ENCODE peak calls at places on chromosomes 11 and 22, in eight cellular contexts. H is fibroblast of the aortic adventitia; L is CD8-positive, alpha-beta T cell; M is cardiac muscle cell; U is psoas muscle; W is CD8-positive, alpha-beta memory T cell; T is epithelial cell of esophagus; Y is tibial nerve. F is an unnamed sample.

GRCh38 chr11:47099213-47099917 is 77.3 kb downstream of the ARFGAP2 start:
- DNase-seq in W (no peak), U (no peak), M (no peak), T (no peak), L (no peak), H (peak; percentile 45), Y (no peak), F (no peak)

GRCh38 chr11:94665116-94665659 is 98.0 kb downstream of the PIWIL4 start:
- DNase-seq in H (no peak), W (no peak), T (no peak), U (no peak), M (no peak), L (no peak), Y (no peak), F (no peak)

GRCh38 chr11:118623291-118623655 is 15.9 kb downstream of the PHLDB1 start:
- DNase-seq in Y (no peak), M (peak; percentile 49), H (peak; percentile 53), W (no peak), L (no peak), T (peak; percentile 95), U (no peak), F (no peak)

GRCh38 chr22:32591620-32592019 is 117.0 kb downstream of the FBXO7 start:
- DNase-seq in T (no peak), U (no peak), W (no peak), Y (no peak), H (peak; percentile 75), L (no peak), M (no peak), F (no peak)

GRCh38 chr11:119416606-119417580 is 6.1 kb downstream of the THY1 start:
- DNase-seq in L (no peak), M (no peak), W (no peak), H (peak; percentile 75), U (no peak), Y (no peak), T (peak; percentile 27), F (no peak)

GRCh38 chr11:134140961-134141490 is 72.2 kb downstream of the JAM3 start:
- DNase-seq in M (no peak), H (no peak), Y (no peak), U (no peak), L (no peak), T (no peak), W (no peak), F (no peak)

GRCh38 chr22:39920134-39920743 is 19.4 kb downstream of the GRAP2 start:
- DNase-seq in U (no peak), H (no peak), Y (no peak), T (no peak), M (no peak), W (no peak), L (peak; percentile 64), F (no peak)

GRCh38 chr22:37996079-37996478 is 11.7 kb upstream of the SOX10 start:
- DNase-seq in Y (no peak), H (no peak), W (no peak), T (no peak), M (no peak), L (no peak), U (no peak), F (no peak)

GRCh38 chr22:20576445-20576816 is 69.0 kb downstream of the MED15 start:
- DNase-seq in T (no peak), M (no peak), H (no peak), U (peak; percentile 10), Y (no peak), L (no peak), W (no peak), F (no peak)

GRCh38 chr11:35145249-35145648 is 6.3 kb downstream of the CD44 start:
- DNase-seq in H (no peak), U (peak; percentile 25), W (no peak), Y (no peak), T (no peak), M (no peak), L (peak; percentile 39), F (peak; percentile 81)

GRCh38 chr11:77407613-77408012 is 66.3 kb downstream of the PAK1 start:
- DNase-seq in Y (no peak), U (peak; percentile 52), M (peak; percentile 11), H (peak; percentile 87), T (peak; percentile 86), L (no peak), W (no peak), F (no peak)

GRCh38 chr11:12458042-12458441 is 80.7 kb downstream of the PARVA start:
- DNase-seq in L (no peak), H (no peak), Y (no peak), T (no peak), U (no peak), W (no peak), M (no peak), F (no peak)
- H3K4me3 ChIP-seq in L (no peak overlapping the region), H (no peak overlapping the region), Y (no peak overlapping the region), T (no peak overlapping the region), U (no peak overlapping the region), W (no peak overlapping the region), M (no peak overlapping the region), F (no peak overlapping the region)

GRCh38 chr22:24894998-24895397 is 51.5 kb downstream of the LHFPL7 start:
- DNase-seq in U (peak; percentile 67), L (no peak), H (peak; percentile 87), Y (peak; percentile 74), M (peak; percentile 21), T (peak; percentile 75), W (no peak), F (no peak)

GRCh38 chr22:24893341-24894070 is 53.0 kb downstream of the LHFPL7 start:
- DNase-seq in T (no peak), M (no peak), L (no peak), H (no peak), U (no peak), Y (no peak), W (no peak), F (no peak)

DNA sequence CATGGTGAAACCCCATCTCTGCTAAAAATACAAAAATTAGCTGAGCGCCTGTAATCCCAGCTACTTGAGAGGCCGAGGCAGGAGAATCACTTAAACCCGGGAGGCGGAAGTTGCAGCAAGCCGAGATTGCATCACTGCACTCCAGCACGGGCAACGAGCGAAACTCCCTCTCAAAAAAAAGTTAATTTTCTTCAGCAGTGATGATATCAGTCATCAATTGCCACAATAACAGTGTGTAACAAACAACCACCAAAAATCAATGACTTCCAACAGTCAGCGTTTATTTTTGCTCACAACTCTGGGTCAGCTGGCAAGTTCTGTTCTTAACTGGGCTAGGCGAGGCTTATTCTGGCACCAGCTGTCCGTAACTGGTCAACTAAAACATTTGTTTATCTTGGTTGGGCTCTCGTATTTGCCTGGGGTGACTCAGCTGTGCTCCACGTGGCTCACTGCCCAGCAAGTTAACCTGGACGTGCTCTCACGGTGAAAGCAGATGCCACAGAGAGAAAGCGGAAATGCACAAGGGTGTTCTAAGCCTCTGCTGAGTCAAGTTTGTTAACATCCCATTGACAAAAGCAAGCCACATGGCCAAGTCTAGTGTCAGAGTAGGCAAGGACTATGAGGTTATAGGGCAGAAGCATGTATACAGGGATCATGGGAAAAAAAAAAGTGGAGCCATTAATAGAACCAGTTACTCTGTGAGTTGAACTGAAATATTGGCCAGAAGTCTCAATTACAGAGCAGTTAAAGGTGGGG is 52.1 kb downstream of the LHFPL7 start:
- DNase-seq in U (peak; percentile 81), H (peak; percentile 97), M (peak; percentile 17), L (no peak), T (peak; percentile 96), Y (peak; percentile 75), W (no peak), F (no peak)
- H3K4me3 ChIP-seq in U (no peak overlapping the region), H (peak overlapping the region; percentile 10), M (no peak overlapping the region), L (no peak overlapping the region), T (no peak overlapping the region), Y (no peak overlapping the region), W (no peak overlapping the region), F (no peak overlapping the region)

DNA sequence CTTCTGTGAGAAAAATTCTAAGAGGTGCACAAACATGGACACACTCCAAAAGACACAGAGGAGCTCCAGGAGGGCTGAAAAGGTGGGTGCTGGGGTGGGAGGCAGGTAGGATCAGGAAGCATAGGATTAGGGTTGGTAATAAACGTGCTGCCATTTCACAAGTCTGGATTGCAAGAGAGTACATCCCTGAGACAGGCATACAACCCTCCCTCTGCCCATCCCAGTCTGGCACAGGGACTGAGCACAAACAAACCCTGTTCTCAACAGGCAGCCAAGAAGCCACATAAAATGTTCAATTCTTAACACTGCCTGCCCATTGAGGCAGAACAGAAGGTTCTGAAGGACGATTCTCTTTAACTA is 18.5 kb downstream of the SLC35F2 start:
- DNase-seq in U (no peak), M (no peak), T (peak; percentile 65), Y (peak; percentile 45), L (no peak), H (no peak), W (no peak), F (no peak)
- H3K4me3 ChIP-seq in U (no peak overlapping the region), M (no peak overlapping the region), T (peak overlapping the region; percentile 13), Y (no peak overlapping the region), L (no peak overlapping the region), H (no peak overlapping the region), W (no peak overlapping the region), F (peak overlapping the region; percentile 54)

DNA sequence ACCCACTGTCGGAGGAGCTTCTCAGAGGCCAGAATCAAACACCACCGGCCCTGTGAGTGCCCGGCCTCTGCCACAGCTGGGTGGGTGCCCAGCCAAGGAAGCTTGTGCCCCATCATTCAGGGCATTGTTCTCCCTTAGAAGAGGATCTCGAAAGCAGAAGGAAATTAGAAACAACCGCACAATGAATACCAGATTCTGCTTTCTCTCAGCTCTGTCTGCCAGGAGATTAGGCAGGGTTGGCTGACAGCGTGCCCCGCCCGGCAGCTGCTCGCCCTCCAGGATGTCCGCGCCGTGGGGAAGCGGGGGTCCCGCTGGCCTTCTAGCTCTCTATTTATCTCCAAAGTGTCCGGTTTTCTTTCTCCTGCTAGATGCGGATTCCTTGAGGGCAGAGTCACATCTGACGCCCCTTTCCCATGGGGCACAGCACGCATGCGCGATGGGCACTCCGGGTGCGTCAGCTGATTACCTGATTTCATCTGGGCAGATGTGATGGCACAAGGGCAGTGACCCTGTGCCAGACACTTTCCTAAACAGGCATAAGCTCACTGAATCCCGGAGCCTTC is 25.5 kb downstream of the SCGB1A1 start:
- DNase-seq in M (no peak), H (peak; percentile 91), W (no peak), U (peak; percentile 74), L (no peak), T (peak; percentile 23), Y (peak; percentile 61), F (peak; percentile 20)
- H3K4me3 ChIP-seq in M (no peak overlapping the region), H (peak overlapping the region; percentile 47), W (no peak overlapping the region), U (peak overlapping the region; percentile 57), L (peak overlapping the region; percentile 37), T (peak overlapping the region; percentile 31), Y (peak overlapping the region; percentile 42), F (peak overlapping the region; percentile 55)

DNA sequence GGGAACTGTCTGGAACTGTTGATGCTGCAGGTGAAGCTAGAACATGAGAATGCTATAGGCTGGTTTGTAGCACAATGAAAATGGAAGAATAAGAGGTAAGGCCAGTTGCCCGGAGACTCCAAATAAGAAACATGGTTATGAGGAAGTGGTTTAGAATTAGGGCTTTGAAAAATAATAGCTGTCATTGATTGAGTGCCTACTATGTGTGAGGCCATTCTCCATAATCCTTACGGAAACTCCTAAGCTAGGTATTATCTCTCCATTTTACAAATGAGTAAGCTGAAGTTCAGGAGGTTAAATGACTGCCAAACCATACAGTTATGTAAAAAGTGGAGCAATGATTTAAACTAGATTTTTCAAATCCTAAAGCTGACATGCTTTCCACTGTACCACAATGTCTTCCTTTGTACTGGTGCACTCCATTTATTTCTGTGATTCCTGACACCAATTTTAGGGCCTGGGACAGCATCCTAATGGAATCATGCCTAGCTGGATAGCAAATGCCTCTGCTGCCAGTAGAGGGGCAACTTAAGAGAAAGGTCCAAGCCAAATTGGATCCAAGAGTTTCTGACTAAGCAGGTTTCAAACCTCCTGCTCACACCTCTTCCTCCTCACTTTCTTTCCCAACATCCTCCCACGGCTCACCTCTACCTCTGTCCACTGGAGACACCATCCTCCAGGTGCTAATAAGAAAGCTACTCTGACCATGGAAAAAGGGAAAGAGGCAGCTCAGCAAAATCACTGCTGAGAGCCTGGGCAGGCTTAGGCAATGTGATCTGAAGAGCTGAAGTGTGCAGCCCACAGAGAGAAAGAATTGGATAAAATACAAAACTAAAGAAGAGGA is 46.9 kb upstream of the PICALM start:
- DNase-seq in Y (no peak), M (no peak), L (no peak), W (no peak), U (no peak), T (peak; percentile 59), H (peak; percentile 39), F (no peak)
- H3K4me3 ChIP-seq in Y (no peak overlapping the region), M (no peak overlapping the region), L (no peak overlapping the region), W (no peak overlapping the region), U (no peak overlapping the region), T (no peak overlapping the region), H (no peak overlapping the region), F (peak overlapping the region; percentile 39)